ENCODE peak calls at places on chromosome 10, in four cellular contexts. F is lower lobe of right lung, Z is epithelial cell of proximal tubule, R is T-helper 1 cell. I is an unnamed sample.

GRCh38 chr10:28036587-28036986 is 37.7 kb upstream of the ODAD2 start:
- DNase-seq in R (no peak), F (no peak), Z (peak), I (peak)

GRCh38 chr10:86261470-86261869 is 105.1 kb downstream of the GRID1 start:
- DNase-seq in F (no peak), R (no peak), Z (no peak), I (no peak)

GRCh38 chr10:63542835-63543575 is 21.8 kb downstream of the REEP3 start:
- DNase-seq in Z (no peak), F (no peak), R (no peak), I (peak)

GRCh38 chr10:133196221-133196920 is 33.6 kb upstream of the UTF1 start:
- DNase-seq in Z (no peak), R (no peak), F (no peak), I (peak)

GRCh38 chr10:5450605-5451384 is 38.4 kb downstream of the NET1 start:
- DNase-seq in R (no peak), Z (no peak), F (no peak), I (peak)

GRCh38 chr10:72981028-72981881 is 26.6 kb upstream of the PLA2G12B start:
- DNase-seq in Z (no peak), F (no peak), R (no peak), I (no peak)

GRCh38 chr10:88835910-88836221 is 15.8 kb downstream of the ANKRD22 start:
- DNase-seq in Z (no peak), F (no peak), R (no peak), I (no peak)

GRCh38 chr10:97025613-97026242 is 160.0 kb downstream of the SLIT1 start:
- DNase-seq in R (no peak), Z (no peak), F (no peak), I (peak)

GRCh38 chr10:96910488-96911395 is 78.6 kb downstream of the LCOR start:
- DNase-seq in Z (no peak), R (no peak), F (no peak), I (peak)

GRCh38 chr10:35563266-35563891 is 41.8 kb upstream of the GJD4 start:
- DNase-seq in R (no peak), Z (no peak), F (peak), I (peak)

GRCh38 chr10:33234779-33235178 is 99.7 kb downstream of the NRP1 start:
- DNase-seq in F (no peak), Z (no peak), R (no peak), I (peak)

GRCh38 chr10:29955308-29955935 is 104.0 kb downstream of the JCAD start:
- DNase-seq in R (no peak), F (no peak), Z (no peak), I (no peak)

GRCh38 chr10:129275886-129276285 is 191.2 kb upstream of the MGMT start:
- DNase-seq in Z (no peak), F (no peak), R (no peak), I (no peak)

GRCh38 chr10:32417906-32418547 is 27.9 kb upstream of the CCDC7 start:
- DNase-seq in R (no peak), Z (no peak), F (no peak), I (peak)

GRCh38 chr10:78011065-78011464 is 18.2 kb downstream of the POLR3A start:
- DNase-seq in F (no peak), Z (no peak), R (no peak), I (no peak)

GRCh38 chr10:112955736-112956421 is 5.8 kb downstream of the TCF7L2 start:
- DNase-seq in F (no peak), R (no peak), Z (no peak), I (peak)

GRCh38 chr10:125114761-125115391 is 45.5 kb downstream of the CTBP2 start:
- DNase-seq in R (no peak), Z (no peak), F (no peak), I (no peak)

GRCh38 chr10:10865913-10866312 is 151.8 kb upstream of the CELF2 start:
- DNase-seq in F (no peak), Z (no peak), R (no peak), I (no peak)

GRCh38 chr10:103888113-103888841 is 29.7 kb downstream of the STN1 start:
- DNase-seq in Z (peak), F (no peak), R (no peak), I (peak)

GRCh38 chr10:114905450-114905849 is 32.5 kb upstream of the TRUB1 start:
- DNase-seq in R (no peak), Z (no peak), F (no peak), I (peak)

GRCh38 chr10:133258066-133258817 is 18.4 kb downstream of the ADAM8 start:
- DNase-seq in Z (no peak), F (peak), R (no peak), I (no peak)

GRCh38 chr10:125231116-125231812 is 70.9 kb upstream of the CTBP2 start:
- DNase-seq in F (no peak), R (no peak), Z (peak), I (peak)

GRCh38 chr10:112424658-112425057 is 22.1 kb downstream of the ZDHHC6 start:
- DNase-seq in F (no peak), R (no peak), Z (no peak), I (no peak)

GRCh38 chr10:127150136-127150535 is 46.3 kb downstream of the INSYN2A start:
- DNase-seq in F (no peak), Z (peak), R (no peak), I (peak)

GRCh38 chr10:60978287-60979115 is 34.5 kb upstream of the RHOBTB1 start:
- DNase-seq in R (no peak), Z (no peak), F (no peak), I (peak)

GRCh38 chr10:25631471-25631870 is 302.6 kb upstream of the MYO3A start:
- DNase-seq in R (no peak), Z (no peak), F (no peak), I (no peak)

GRCh38 chr10:62610649-62611229 is 193.8 kb upstream of the ADO start:
- DNase-seq in R (peak), F (peak), Z (no peak), I (peak)